ENCODE peak calls at places on chromosome 15, in eight cellular contexts. One of them, this sample, is unnamed.

GRCh38 chr15:57310876-57311275 is 65.4 kb upstream of the CGNL1 start:
- DNase-seq in colonic mucosa: no peak
- DNase-seq in heart right ventricle: no peak
- DNase-seq in transverse colon: no peak
- DNase-seq in dorsolateral prefrontal cortex: no peak
- DNase-seq in WTC11: no peak
- DNase-seq in AG04449: no peak
- DNase-seq in lower leg skin: no peak
- DNase-seq in this sample: no peak

GRCh38 chr15:60673918-60674558 is 195.1 kb upstream of the ICE2 start:
- DNase-seq in lower leg skin: peak
- DNase-seq in heart right ventricle: no peak
- DNase-seq in transverse colon: peak
- DNase-seq in AG04449: peak
- DNase-seq in colonic mucosa: peak
- DNase-seq in WTC11: no peak
- DNase-seq in dorsolateral prefrontal cortex: peak
- DNase-seq in this sample: no peak

GRCh38 chr15:31389576-31389975 is 62.9 kb downstream of the KLF13 start:
- DNase-seq in lower leg skin: peak
- DNase-seq in WTC11: no peak
- DNase-seq in dorsolateral prefrontal cortex: no peak
- DNase-seq in heart right ventricle: no peak
- DNase-seq in colonic mucosa: no peak
- DNase-seq in AG04449: no peak
- DNase-seq in transverse colon: no peak
- DNase-seq in this sample: no peak

GRCh38 chr15:49521802-49522201 is 98.8 kb downstream of the FGF7 start:
- DNase-seq in heart right ventricle: no peak
- DNase-seq in colonic mucosa: no peak
- DNase-seq in WTC11: no peak
- DNase-seq in lower leg skin: no peak
- DNase-seq in dorsolateral prefrontal cortex: no peak
- DNase-seq in transverse colon: no peak
- DNase-seq in AG04449: no peak
- DNase-seq in this sample: no peak

GRCh38 chr15:57079446-57079845 is 161.0 kb downstream of the TCF12 start:
- DNase-seq in transverse colon: no peak
- DNase-seq in heart right ventricle: no peak
- DNase-seq in lower leg skin: no peak
- DNase-seq in WTC11: no peak
- DNase-seq in AG04449: no peak
- DNase-seq in dorsolateral prefrontal cortex: peak
- DNase-seq in colonic mucosa: no peak
- DNase-seq in this sample: no peak

GRCh38 chr15:52440414-52440813 is 88.3 kb downstream of the MYO5A start:
- DNase-seq in transverse colon: no peak
- DNase-seq in AG04449: no peak
- DNase-seq in colonic mucosa: no peak
- DNase-seq in dorsolateral prefrontal cortex: no peak
- DNase-seq in lower leg skin: no peak
- DNase-seq in heart right ventricle: no peak
- DNase-seq in WTC11: no peak
- DNase-seq in this sample: no peak

GRCh38 chr15:68418611-68419161 is 13.3 kb downstream of the ITGA11 start:
- DNase-seq in WTC11: no peak
- DNase-seq in colonic mucosa: peak
- DNase-seq in AG04449: no peak
- DNase-seq in heart right ventricle: no peak
- DNase-seq in transverse colon: peak
- DNase-seq in dorsolateral prefrontal cortex: no peak
- DNase-seq in lower leg skin: no peak
- DNase-seq in this sample: no peak

GRCh38 chr15:101140697-101141065 is 111.2 kb downstream of the CHSY1 start:
- DNase-seq in dorsolateral prefrontal cortex: no peak
- DNase-seq in AG04449: no peak
- DNase-seq in heart right ventricle: no peak
- DNase-seq in colonic mucosa: no peak
- DNase-seq in WTC11: no peak
- DNase-seq in transverse colon: no peak
- DNase-seq in lower leg skin: no peak
- DNase-seq in this sample: no peak

GRCh38 chr15:84883916-84884781 is at the start of gene SLC28A1:
- DNase-seq in heart right ventricle: no peak
- DNase-seq in lower leg skin: no peak
- DNase-seq in colonic mucosa: no peak
- DNase-seq in dorsolateral prefrontal cortex: no peak
- DNase-seq in AG04449: no peak
- DNase-seq in WTC11: no peak
- DNase-seq in transverse colon: no peak
- DNase-seq in this sample: no peak

GRCh38 chr15:57424628-57425405 is 48.5 kb downstream of the CGNL1 start:
- DNase-seq in colonic mucosa: no peak
- DNase-seq in heart right ventricle: no peak
- DNase-seq in lower leg skin: no peak
- DNase-seq in transverse colon: no peak
- DNase-seq in WTC11: no peak
- DNase-seq in dorsolateral prefrontal cortex: no peak
- DNase-seq in AG04449: no peak
- DNase-seq in this sample: no peak

GRCh38 chr15:45551691-45552090 is 29.1 kb upstream of the SLC30A4 start:
- DNase-seq in AG04449: no peak
- DNase-seq in heart right ventricle: no peak
- DNase-seq in transverse colon: no peak
- DNase-seq in WTC11: no peak
- DNase-seq in lower leg skin: no peak
- DNase-seq in dorsolateral prefrontal cortex: no peak
- DNase-seq in colonic mucosa: no peak
- DNase-seq in this sample: no peak

GRCh38 chr15:60669351-60669750 is 190.4 kb upstream of the ICE2 start:
- DNase-seq in AG04449: no peak
- DNase-seq in heart right ventricle: no peak
- DNase-seq in WTC11: no peak
- DNase-seq in dorsolateral prefrontal cortex: no peak
- DNase-seq in lower leg skin: no peak
- DNase-seq in colonic mucosa: no peak
- DNase-seq in transverse colon: no peak
- DNase-seq in this sample: no peak

GRCh38 chr15:85493258-85493657 is 112.9 kb downstream of the AKAP13 start:
- DNase-seq in dorsolateral prefrontal cortex: no peak
- DNase-seq in AG04449: no peak
- DNase-seq in WTC11: no peak
- DNase-seq in colonic mucosa: peak
- DNase-seq in heart right ventricle: no peak
- DNase-seq in transverse colon: no peak
- DNase-seq in lower leg skin: no peak
- DNase-seq in this sample: no peak

GRCh38 chr15:59862191-59863155 is 141.6 kb upstream of the FOXB1 start:
- DNase-seq in transverse colon: no peak
- DNase-seq in lower leg skin: no peak
- DNase-seq in AG04449: no peak
- DNase-seq in dorsolateral prefrontal cortex: no peak
- DNase-seq in colonic mucosa: no peak
- DNase-seq in WTC11: no peak
- DNase-seq in heart right ventricle: no peak
- DNase-seq in this sample: no peak

GRCh38 chr15:70420421-70421196 is 322.9 kb upstream of the TLE3 start:
- DNase-seq in lower leg skin: no peak
- DNase-seq in AG04449: no peak
- DNase-seq in WTC11: peak
- DNase-seq in heart right ventricle: no peak
- DNase-seq in transverse colon: no peak
- DNase-seq in dorsolateral prefrontal cortex: no peak
- DNase-seq in colonic mucosa: no peak
- DNase-seq in this sample: no peak

GRCh38 chr15:61383421-61383820 is 154.3 kb upstream of the RORA start:
- DNase-seq in colonic mucosa: no peak
- DNase-seq in lower leg skin: no peak
- DNase-seq in transverse colon: no peak
- DNase-seq in dorsolateral prefrontal cortex: no peak
- DNase-seq in AG04449: peak
- DNase-seq in WTC11: no peak
- DNase-seq in heart right ventricle: no peak
- DNase-seq in this sample: no peak

DNA sequence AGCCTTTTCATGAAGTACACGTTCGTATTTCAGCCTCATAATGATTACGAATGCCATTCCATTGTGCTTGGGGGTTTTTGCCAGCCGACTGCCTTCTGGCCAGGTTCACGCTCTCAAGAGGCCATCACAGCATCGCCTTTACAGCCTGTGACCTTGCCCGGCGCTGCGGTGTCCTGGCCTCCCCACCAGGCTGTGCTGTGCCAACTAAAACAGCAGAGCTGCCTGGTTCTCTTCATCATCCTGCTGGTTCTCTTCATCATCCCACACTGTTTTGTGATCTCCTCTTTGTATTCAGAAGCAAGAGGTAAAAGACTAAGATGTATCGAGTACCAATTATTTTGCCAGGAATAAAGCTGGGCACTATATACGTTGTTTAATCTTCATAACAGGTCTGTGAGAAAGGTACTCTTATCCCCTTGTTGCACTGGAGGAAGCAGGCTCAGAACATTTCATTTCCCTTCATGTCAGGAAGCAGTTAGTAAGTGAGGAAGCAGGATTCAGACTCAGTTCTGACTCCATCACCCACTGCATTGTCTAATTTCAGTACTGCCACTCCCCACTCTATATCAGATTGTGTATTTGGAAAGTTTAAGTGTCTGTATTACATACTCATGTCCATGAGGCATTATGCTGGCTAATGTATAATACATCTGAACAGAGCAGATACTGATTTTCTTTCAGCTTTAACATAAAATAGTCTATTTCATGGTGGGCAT is 92.7 kb downstream of the LRRC28 start:
- DNase-seq in WTC11: peak
- DNase-seq in transverse colon: peak
- DNase-seq in AG04449: no peak
- DNase-seq in dorsolateral prefrontal cortex: peak
- DNase-seq in lower leg skin: no peak
- DNase-seq in heart right ventricle: peak
- DNase-seq in colonic mucosa: no peak
- DNase-seq in this sample: no peak
- TF ChIP-seq CTCF in WTC11: peak
- TF ChIP-seq CTCF in transverse colon: peak
- TF ChIP-seq CTCF in AG04449: peak
- TF ChIP-seq CTCF in dorsolateral prefrontal cortex: peak
- TF ChIP-seq CTCF in lower leg skin: no peak
- TF ChIP-seq CTCF in heart right ventricle: no peak
- TF ChIP-seq CTCF in colonic mucosa: peak
- TF ChIP-seq CTCF in this sample: peak

GRCh38 chr15:62648954-62649353 is 393.6 kb upstream of the TPM1 start:
- DNase-seq in heart right ventricle: no peak
- DNase-seq in WTC11: no peak
- DNase-seq in transverse colon: no peak
- DNase-seq in dorsolateral prefrontal cortex: no peak
- DNase-seq in AG04449: no peak
- DNase-seq in lower leg skin: no peak
- DNase-seq in colonic mucosa: no peak
- DNase-seq in this sample: no peak
- TF ChIP-seq CTCF in heart right ventricle: peak
- TF ChIP-seq CTCF in WTC11: peak
- TF ChIP-seq CTCF in transverse colon: no peak
- TF ChIP-seq CTCF in dorsolateral prefrontal cortex: peak
- TF ChIP-seq CTCF in AG04449: no peak
- TF ChIP-seq CTCF in lower leg skin: no peak
- TF ChIP-seq CTCF in colonic mucosa: peak
- TF ChIP-seq CTCF in this sample: no peak

GRCh38 chr15:26097216-26097615 is 234.1 kb upstream of the ATP10A start:
- DNase-seq in heart right ventricle: no peak
- DNase-seq in dorsolateral prefrontal cortex: no peak
- DNase-seq in lower leg skin: no peak
- DNase-seq in colonic mucosa: no peak
- DNase-seq in AG04449: no peak
- DNase-seq in transverse colon: no peak
- DNase-seq in WTC11: no peak
- DNase-seq in this sample: no peak

GRCh38 chr15:26091184-26091583 is 228.1 kb upstream of the ATP10A start:
- DNase-seq in colonic mucosa: no peak
- DNase-seq in AG04449: no peak
- DNase-seq in heart right ventricle: no peak
- DNase-seq in transverse colon: no peak
- DNase-seq in WTC11: no peak
- DNase-seq in dorsolateral prefrontal cortex: no peak
- DNase-seq in lower leg skin: no peak
- DNase-seq in this sample: no peak

GRCh38 chr15:26098801-26099200 is 235.7 kb upstream of the ATP10A start:
- DNase-seq in transverse colon: no peak
- DNase-seq in heart right ventricle: no peak
- DNase-seq in lower leg skin: no peak
- DNase-seq in WTC11: no peak
- DNase-seq in AG04449: no peak
- DNase-seq in colonic mucosa: no peak
- DNase-seq in dorsolateral prefrontal cortex: no peak
- DNase-seq in this sample: no peak

GRCh38 chr15:26101443-26101842 is 238.3 kb upstream of the ATP10A start:
- DNase-seq in WTC11: no peak
- DNase-seq in lower leg skin: no peak
- DNase-seq in AG04449: no peak
- DNase-seq in heart right ventricle: no peak
- DNase-seq in dorsolateral prefrontal cortex: no peak
- DNase-seq in transverse colon: no peak
- DNase-seq in colonic mucosa: no peak
- DNase-seq in this sample: no peak

GRCh38 chr15:26095710-26096330 is 232.7 kb upstream of the ATP10A start:
- DNase-seq in heart right ventricle: no peak
- DNase-seq in transverse colon: no peak
- DNase-seq in WTC11: peak
- DNase-seq in AG04449: no peak
- DNase-seq in colonic mucosa: no peak
- DNase-seq in lower leg skin: no peak
- DNase-seq in dorsolateral prefrontal cortex: no peak
- DNase-seq in this sample: no peak
- TF ChIP-seq CTCF in heart right ventricle: no peak
- TF ChIP-seq CTCF in transverse colon: no peak
- TF ChIP-seq CTCF in WTC11: peak
- TF ChIP-seq CTCF in AG04449: peak
- TF ChIP-seq CTCF in colonic mucosa: no peak
- TF ChIP-seq CTCF in lower leg skin: no peak
- TF ChIP-seq CTCF in dorsolateral prefrontal cortex: no peak
- TF ChIP-seq CTCF in this sample: peak

GRCh38 chr15:75202251-75203016 is 752 bp downstream of the C15orf39 start:
- DNase-seq in lower leg skin: peak
- DNase-seq in colonic mucosa: peak
- DNase-seq in WTC11: peak
- DNase-seq in AG04449: peak
- DNase-seq in dorsolateral prefrontal cortex: peak
- DNase-seq in transverse colon: peak
- DNase-seq in heart right ventricle: peak
- DNase-seq in this sample: no peak
- TF ChIP-seq CTCF in lower leg skin: no peak
- TF ChIP-seq CTCF in colonic mucosa: peak
- TF ChIP-seq CTCF in WTC11: no peak
- TF ChIP-seq CTCF in AG04449: no peak
- TF ChIP-seq CTCF in dorsolateral prefrontal cortex: no peak
- TF ChIP-seq CTCF in transverse colon: peak
- TF ChIP-seq CTCF in heart right ventricle: no peak
- TF ChIP-seq CTCF in this sample: peak

This sample was measured in progenitor cell of endocrine pancreas.